ENCODE peak calls at places on chromosomes 3 and 15, in six cellular contexts. One of them, this sample, is unnamed.

GRCh38 chr3:57059416-57059815 is 1.0 kb upstream of the SPATA12 start:
- DNase-seq in activated CD8-positive, alpha-beta memory T cell treated with anti-CD3 and anti-CD28 coated beads for 48 hours: no peak
- DNase-seq in psoas muscle: no peak
- DNase-seq in memory B cell: no peak
- DNase-seq in HEK293T: no peak
- DNase-seq in cardiac muscle cell: no peak
- DNase-seq in this sample: no peak

GRCh38 chr15:59595434-59595915 is 16.1 kb upstream of the GCNT3 start:
- DNase-seq in cardiac muscle cell: no peak
- DNase-seq in activated CD8-positive, alpha-beta memory T cell treated with anti-CD3 and anti-CD28 coated beads for 48 hours: no peak
- DNase-seq in memory B cell: no peak
- DNase-seq in HEK293T: no peak
- DNase-seq in psoas muscle: no peak
- DNase-seq in this sample: no peak

GRCh38 chr15:80777836-80778620 is 1.1 kb upstream of the CEMIP start:
- DNase-seq in activated CD8-positive, alpha-beta memory T cell treated with anti-CD3 and anti-CD28 coated beads for 48 hours: no peak
- DNase-seq in HEK293T: no peak
- DNase-seq in memory B cell: no peak
- DNase-seq in psoas muscle: no peak
- DNase-seq in cardiac muscle cell: no peak
- DNase-seq in this sample: no peak

GRCh38 chr3:172397716-172398405 is 50.4 kb downstream of the GHSR start:
- DNase-seq in activated CD8-positive, alpha-beta memory T cell treated with anti-CD3 and anti-CD28 coated beads for 48 hours: no peak
- DNase-seq in psoas muscle: no peak
- DNase-seq in memory B cell: no peak
- DNase-seq in HEK293T: no peak
- DNase-seq in cardiac muscle cell: peak; percentile 82
- DNase-seq in this sample: no peak

GRCh38 chr15:69086427-69087205 is 72.1 kb downstream of the NOX5 start:
- DNase-seq in psoas muscle: no peak
- DNase-seq in cardiac muscle cell: no peak
- DNase-seq in HEK293T: no peak
- DNase-seq in memory B cell: no peak
- DNase-seq in activated CD8-positive, alpha-beta memory T cell treated with anti-CD3 and anti-CD28 coated beads for 48 hours: no peak
- DNase-seq in this sample: no peak

GRCh38 chr15:95174880-95175279 is 943.5 kb downstream of the MCTP2 start:
- DNase-seq in HEK293T: no peak
- DNase-seq in psoas muscle: no peak
- DNase-seq in memory B cell: no peak
- DNase-seq in activated CD8-positive, alpha-beta memory T cell treated with anti-CD3 and anti-CD28 coated beads for 48 hours: no peak
- DNase-seq in cardiac muscle cell: peak; percentile 65
- DNase-seq in this sample: no peak

GRCh38 chr3:157127268-157127667 is 32.7 kb downstream of the CCNL1 start:
- DNase-seq in HEK293T: no peak
- DNase-seq in cardiac muscle cell: no peak
- DNase-seq in activated CD8-positive, alpha-beta memory T cell treated with anti-CD3 and anti-CD28 coated beads for 48 hours: no peak
- DNase-seq in memory B cell: no peak
- DNase-seq in psoas muscle: no peak
- DNase-seq in this sample: no peak

GRCh38 chr3:56899078-56899477 is 97.3 kb upstream of the ARHGEF3 start:
- DNase-seq in psoas muscle: no peak
- DNase-seq in memory B cell: no peak
- DNase-seq in activated CD8-positive, alpha-beta memory T cell treated with anti-CD3 and anti-CD28 coated beads for 48 hours: no peak
- DNase-seq in cardiac muscle cell: no peak
- DNase-seq in HEK293T: no peak
- DNase-seq in this sample: no peak

GRCh38 chr3:176554791-176555330 is 642.4 kb downstream of the TBL1XR1 start:
- DNase-seq in cardiac muscle cell: no peak
- DNase-seq in activated CD8-positive, alpha-beta memory T cell treated with anti-CD3 and anti-CD28 coated beads for 48 hours: no peak
- DNase-seq in HEK293T: no peak
- DNase-seq in psoas muscle: no peak
- DNase-seq in memory B cell: no peak
- DNase-seq in this sample: no peak

GRCh38 chr15:85168642-85169173 is 187.1 kb downstream of the PDE8A start:
- DNase-seq in activated CD8-positive, alpha-beta memory T cell treated with anti-CD3 and anti-CD28 coated beads for 48 hours: peak; percentile 4
- DNase-seq in cardiac muscle cell: peak; percentile 21
- DNase-seq in psoas muscle: no peak
- DNase-seq in HEK293T: peak; percentile 55
- DNase-seq in memory B cell: peak; percentile 24
- DNase-seq in this sample: no peak

GRCh38 chr3:31065765-31066164 is 171.3 kb upstream of the GADL1 start:
- DNase-seq in HEK293T: no peak
- DNase-seq in memory B cell: no peak
- DNase-seq in cardiac muscle cell: no peak
- DNase-seq in activated CD8-positive, alpha-beta memory T cell treated with anti-CD3 and anti-CD28 coated beads for 48 hours: no peak
- DNase-seq in psoas muscle: no peak
- DNase-seq in this sample: no peak

GRCh38 chr3:126170073-126170916 is 10.1 kb downstream of the ALDH1L1 start:
- DNase-seq in cardiac muscle cell: peak; percentile 19
- DNase-seq in psoas muscle: no peak
- DNase-seq in activated CD8-positive, alpha-beta memory T cell treated with anti-CD3 and anti-CD28 coated beads for 48 hours: no peak
- DNase-seq in memory B cell: no peak
- DNase-seq in HEK293T: no peak
- DNase-seq in this sample: no peak

GRCh38 chr15:70284438-70285214 is 186.9 kb upstream of the TLE3 start:
- DNase-seq in cardiac muscle cell: no peak
- DNase-seq in HEK293T: no peak
- DNase-seq in memory B cell: no peak
- DNase-seq in activated CD8-positive, alpha-beta memory T cell treated with anti-CD3 and anti-CD28 coated beads for 48 hours: no peak
- DNase-seq in psoas muscle: no peak
- DNase-seq in this sample: peak; percentile 15

GRCh38 chr3:14237431-14237830 is 58.8 kb downstream of the LSM3 start:
- DNase-seq in psoas muscle: no peak
- DNase-seq in cardiac muscle cell: no peak
- DNase-seq in HEK293T: no peak
- DNase-seq in memory B cell: no peak
- DNase-seq in activated CD8-positive, alpha-beta memory T cell treated with anti-CD3 and anti-CD28 coated beads for 48 hours: no peak
- DNase-seq in this sample: no peak

GRCh38 chr15:38540516-38540915 is 24.1 kb downstream of the RASGRP1 start:
- DNase-seq in cardiac muscle cell: no peak
- DNase-seq in HEK293T: no peak
- DNase-seq in memory B cell: no peak
- DNase-seq in activated CD8-positive, alpha-beta memory T cell treated with anti-CD3 and anti-CD28 coated beads for 48 hours: no peak
- DNase-seq in psoas muscle: no peak
- DNase-seq in this sample: no peak

GRCh38 chr15:65409284-65409631 is 13.5 kb downstream of the IGDCC4 start:
- DNase-seq in cardiac muscle cell: peak; percentile 97
- DNase-seq in activated CD8-positive, alpha-beta memory T cell treated with anti-CD3 and anti-CD28 coated beads for 48 hours: no peak
- DNase-seq in memory B cell: no peak
- DNase-seq in psoas muscle: no peak
- DNase-seq in HEK293T: no peak
- DNase-seq in this sample: no peak

GRCh38 chr3:63364909-63365308 is 86.8 kb downstream of the SYNPR start:
- DNase-seq in HEK293T: no peak
- DNase-seq in memory B cell: no peak
- DNase-seq in psoas muscle: no peak
- DNase-seq in cardiac muscle cell: peak; percentile 13
- DNase-seq in activated CD8-positive, alpha-beta memory T cell treated with anti-CD3 and anti-CD28 coated beads for 48 hours: no peak
- DNase-seq in this sample: no peak

GRCh38 chr3:197404754-197405153 is 106.3 kb upstream of the DLG1 start:
- DNase-seq in memory B cell: no peak
- DNase-seq in activated CD8-positive, alpha-beta memory T cell treated with anti-CD3 and anti-CD28 coated beads for 48 hours: no peak
- DNase-seq in HEK293T: no peak
- DNase-seq in psoas muscle: no peak
- DNase-seq in cardiac muscle cell: peak; percentile 43
- DNase-seq in this sample: no peak

GRCh38 chr15:95799286-95800187 is 531.0 kb upstream of the NR2F2 start:
- DNase-seq in memory B cell: no peak
- DNase-seq in cardiac muscle cell: peak; percentile 69
- DNase-seq in HEK293T: no peak
- DNase-seq in activated CD8-positive, alpha-beta memory T cell treated with anti-CD3 and anti-CD28 coated beads for 48 hours: no peak
- DNase-seq in psoas muscle: no peak
- DNase-seq in this sample: no peak

GRCh38 chr3:178170698-178171535 is 365.3 kb upstream of the KCNMB2 start:
- DNase-seq in cardiac muscle cell: peak; percentile 96
- DNase-seq in memory B cell: no peak
- DNase-seq in HEK293T: no peak
- DNase-seq in psoas muscle: no peak
- DNase-seq in activated CD8-positive, alpha-beta memory T cell treated with anti-CD3 and anti-CD28 coated beads for 48 hours: no peak
- DNase-seq in this sample: no peak

GRCh38 chr3:55870576-55870975 is 383.5 kb upstream of the WNT5A start:
- DNase-seq in memory B cell: no peak
- DNase-seq in cardiac muscle cell: no peak
- DNase-seq in activated CD8-positive, alpha-beta memory T cell treated with anti-CD3 and anti-CD28 coated beads for 48 hours: no peak
- DNase-seq in HEK293T: no peak
- DNase-seq in psoas muscle: no peak
- DNase-seq in this sample: no peak

GRCh38 chr15:41607033-41607432 is 48.0 kb downstream of the TYRO3 start:
- DNase-seq in memory B cell: no peak
- DNase-seq in psoas muscle: no peak
- DNase-seq in cardiac muscle cell: peak; percentile 83
- DNase-seq in activated CD8-positive, alpha-beta memory T cell treated with anti-CD3 and anti-CD28 coated beads for 48 hours: no peak
- DNase-seq in HEK293T: no peak
- DNase-seq in this sample: no peak

GRCh38 chr3:17033516-17034168 is 148.9 kb downstream of the PLCL2 start:
- DNase-seq in activated CD8-positive, alpha-beta memory T cell treated with anti-CD3 and anti-CD28 coated beads for 48 hours: no peak
- DNase-seq in cardiac muscle cell: peak; percentile 26
- DNase-seq in memory B cell: no peak
- DNase-seq in HEK293T: no peak
- DNase-seq in psoas muscle: no peak
- DNase-seq in this sample: no peak

GRCh38 chr15:101120961-101121360 is 130.9 kb downstream of the CHSY1 start:
- DNase-seq in psoas muscle: no peak
- DNase-seq in cardiac muscle cell: no peak
- DNase-seq in activated CD8-positive, alpha-beta memory T cell treated with anti-CD3 and anti-CD28 coated beads for 48 hours: no peak
- DNase-seq in HEK293T: no peak
- DNase-seq in memory B cell: no peak
- DNase-seq in this sample: no peak

GRCh38 chr3:134852893-134853351 is 57.9 kb downstream of the EPHB1 start:
- DNase-seq in memory B cell: peak; percentile 47
- DNase-seq in cardiac muscle cell: no peak
- DNase-seq in psoas muscle: no peak
- DNase-seq in HEK293T: no peak
- DNase-seq in activated CD8-positive, alpha-beta memory T cell treated with anti-CD3 and anti-CD28 coated beads for 48 hours: no peak
- DNase-seq in this sample: peak; percentile 46

GRCh38 chr3:66744986-66745385 is 244.2 kb upstream of the LRIG1 start:
- DNase-seq in memory B cell: no peak
- DNase-seq in psoas muscle: no peak
- DNase-seq in cardiac muscle cell: no peak
- DNase-seq in HEK293T: no peak
- DNase-seq in activated CD8-positive, alpha-beta memory T cell treated with anti-CD3 and anti-CD28 coated beads for 48 hours: no peak
- DNase-seq in this sample: no peak

GRCh38 chr15:101107625-101108457 is 144.0 kb downstream of the CHSY1 start:
- DNase-seq in HEK293T: no peak
- DNase-seq in memory B cell: no peak
- DNase-seq in psoas muscle: no peak
- DNase-seq in activated CD8-positive, alpha-beta memory T cell treated with anti-CD3 and anti-CD28 coated beads for 48 hours: no peak
- DNase-seq in cardiac muscle cell: no peak
- DNase-seq in this sample: no peak

GRCh38 chr3:159057621-159058020 is 255.8 kb downstream of the MFSD1 start:
- DNase-seq in psoas muscle: no peak
- DNase-seq in memory B cell: no peak
- DNase-seq in activated CD8-positive, alpha-beta memory T cell treated with anti-CD3 and anti-CD28 coated beads for 48 hours: no peak
- DNase-seq in cardiac muscle cell: no peak
- DNase-seq in HEK293T: no peak
- DNase-seq in this sample: no peak

GRCh38 chr3:133568294-133569014 is 5.0 kb upstream of the CDV3 start:
- DNase-seq in memory B cell: no peak
- DNase-seq in HEK293T: no peak
- DNase-seq in activated CD8-positive, alpha-beta memory T cell treated with anti-CD3 and anti-CD28 coated beads for 48 hours: no peak
- DNase-seq in psoas muscle: no peak
- DNase-seq in cardiac muscle cell: peak; percentile 63
- DNase-seq in this sample: no peak

GRCh38 chr3:133712017-133712416 is 34.2 kb upstream of the TF start:
- DNase-seq in HEK293T: no peak
- DNase-seq in psoas muscle: no peak
- DNase-seq in cardiac muscle cell: no peak
- DNase-seq in activated CD8-positive, alpha-beta memory T cell treated with anti-CD3 and anti-CD28 coated beads for 48 hours: no peak
- DNase-seq in memory B cell: no peak
- DNase-seq in this sample: no peak

This sample was measured in DND-41.